ENCODE peak calls at places on chromosome 21, in five cellular contexts. A is KG1; G is right lobe of liver; Q is activated T-cell treated with anti-CD3 and anti-CD28 coated beads, Interleukin-2, amount 50 U/mL, for 4 hours; O is NCI-H2081. R is an unnamed sample.

GRCh38 chr21:37921091-37921490 is 4.8 kb upstream of the KCNJ6 start:
- DNase-seq in A (no peak), G (no peak), Q (no peak), O (no peak), R (no peak)

GRCh38 chr21:42411197-42411869 is 7.6 kb downstream of the UBASH3A start:
- DNase-seq in A (no peak), G (no peak), Q (no peak), O (no peak), R (no peak)

GRCh38 chr21:37008705-37009104 is 2.2 kb downstream of the RIPPLY3 start:
- DNase-seq in A (no peak), G (no peak), Q (no peak), O (peak), R (no peak)

GRCh38 chr21:37764696-37765095 is 151.6 kb downstream of the KCNJ6 start:
- DNase-seq in A (no peak), G (no peak), Q (no peak), O (no peak), R (no peak)

GRCh38 chr21:33572350-33572749 is 16.1 kb downstream of the DONSON start:
- DNase-seq in A (no peak), G (peak), Q (no peak), O (no peak), R (no peak)

GRCh38 chr21:31201548-31201947 is 142.5 kb downstream of the TIAM1 start:
- DNase-seq in A (no peak), G (no peak), Q (no peak), O (no peak), R (no peak)

GRCh38 chr21:46421756-46422555 is 36.7 kb upstream of the DIP2A start:
- DNase-seq in A (no peak), G (peak), Q (no peak), O (no peak), R (no peak)

GRCh38 chr21:44969965-44970755 is 30.3 kb downstream of the SLX9 start:
- DNase-seq in A (no peak), G (no peak), Q (no peak), O (no peak), R (no peak)

GRCh38 chr21:21463456-21463855 is 465.2 kb downstream of the NCAM2 start:
- DNase-seq in A (no peak), G (no peak), Q (no peak), O (no peak), R (no peak)

GRCh38 chr21:17613242-17613676 is 558 bp upstream of the BTG3 start:
- DNase-seq in A (no peak), G (no peak), Q (no peak), O (no peak), R (no peak)

GRCh38 chr21:34669149-34669879 is 520 bp downstream of the CLIC6 start:
- DNase-seq in A (no peak), G (no peak), Q (no peak), O (no peak), R (no peak)

GRCh38 chr21:14836950-14837349 is 227.8 kb downstream of the NRIP1 start:
- DNase-seq in A (no peak), G (no peak), Q (no peak), O (no peak), R (no peak)

GRCh38 chr21:41500354-41500753 is 7.6 kb downstream of the TMPRSS2 start:
- DNase-seq in A (no peak), G (no peak), Q (no peak), O (no peak), R (no peak)

GRCh38 chr21:28186604-28187003 is 806.1 kb downstream of the LTN1 start:
- DNase-seq in A (no peak), G (no peak), Q (no peak), O (no peak), R (no peak)

GRCh38 chr21:26320541-26320940 is 150.0 kb upstream of the APP start:
- DNase-seq in A (no peak), G (no peak), Q (no peak), O (no peak), R (no peak)

GRCh38 chr21:34534522-34534921 is 22.5 kb upstream of the KCNE1 start:
- DNase-seq in A (no peak), G (no peak), Q (no peak), O (no peak), R (no peak)

GRCh38 chr21:36478207-36478701 is 1.7 kb downstream of the CLDN14 start:
- DNase-seq in A (no peak), G (no peak), Q (no peak), O (no peak), R (no peak)

GRCh38 chr21:45591619-45592207 is 49.5 kb upstream of the SLC19A1 start:
- DNase-seq in A (no peak), G (peak), Q (no peak), O (no peak), R (no peak)

GRCh38 chr21:34606051-34606450 is 8.9 kb downstream of the RCAN1 start:
- DNase-seq in A (no peak), G (no peak), Q (no peak), O (no peak), R (no peak)

GRCh38 chr21:37886120-37886519 is 30.1 kb downstream of the KCNJ6 start:
- DNase-seq in A (no peak), G (no peak), Q (no peak), O (no peak), R (no peak)

GRCh38 chr21:43727571-43728466 is 8.9 kb downstream of the PDXK start:
- DNase-seq in A (peak), G (peak), Q (no peak), O (no peak), R (no peak)

GRCh38 chr21:40099809-40100208 is 232.6 kb downstream of the PCP4 start:
- DNase-seq in A (no peak), G (no peak), Q (no peak), O (no peak), R (no peak)

GRCh38 chr21:42234026-42234425 is 15.1 kb downstream of the ABCG1 start:
- DNase-seq in A (no peak), G (no peak), Q (no peak), O (no peak), R (no peak)